ENCODE peak calls at places on chromosomes 16 and 17, in four cellular contexts. K is right lobe of liver, R is fibroblast of mammary gland, W is neural progenitor cell. Q is an unnamed sample.

GRCh38 chr16:57413301-57413730 is 8.7 kb downstream of the CCL17 start:
- DNase-seq in W (no peak), K (no peak), R (no peak), Q (no peak)

GRCh38 chr17:50845260-50846147 is 10.1 kb downstream of the WFIKKN2 start:
- DNase-seq in R (peak), W (no peak), K (no peak), Q (no peak)

GRCh38 chr17:81463506-81463905 is 49.1 kb downstream of the ACTG1 start:
- DNase-seq in K (no peak), W (no peak), R (no peak), Q (no peak)

GRCh38 chr16:53546988-53547391 is 44.0 kb upstream of the AKTIP start:
- DNase-seq in R (peak), W (peak), K (no peak), Q (peak)

GRCh38 chr17:42675984-42676423 is 790 bp downstream of the PLEKHH3 start:
- DNase-seq in W (no peak), K (peak), R (peak), Q (peak)

GRCh38 chr17:29251969-29252866 is 5.6 kb downstream of the CRYBA1 start:
- DNase-seq in K (no peak), R (peak), W (peak), Q (peak)

GRCh38 chr17:68199837-68200688 is 47.8 kb upstream of the AMZ2 start:
- DNase-seq in K (no peak), R (no peak), W (peak), Q (no peak)

GRCh38 chr17:18966831-18967624 is 15.1 kb downstream of the SLC5A10 start:
- DNase-seq in R (peak), W (peak), K (no peak), Q (peak)

GRCh38 chr17:1573932-1574696 is 11.5 kb upstream of the PITPNA start:
- DNase-seq in R (peak), K (peak), W (peak), Q (peak)

GRCh38 chr16:6634151-6634550 is 698.5 kb upstream of the RBFOX1 start:
- DNase-seq in K (no peak), W (no peak), R (no peak), Q (no peak)

GRCh38 chr17:9924735-9925191 is 19.7 kb upstream of the RCVRN start:
- DNase-seq in W (peak), K (no peak), R (peak), Q (peak)

GRCh38 chr17:53516643-53517042 is 306.1 kb upstream of the KIF2B start:
- DNase-seq in K (no peak), R (peak), W (peak), Q (peak)

GRCh38 chr16:11257131-11257938 is 1.3 kb upstream of the SOCS1 start:
- DNase-seq in K (peak), W (peak), R (peak), Q (peak)

DNA sequence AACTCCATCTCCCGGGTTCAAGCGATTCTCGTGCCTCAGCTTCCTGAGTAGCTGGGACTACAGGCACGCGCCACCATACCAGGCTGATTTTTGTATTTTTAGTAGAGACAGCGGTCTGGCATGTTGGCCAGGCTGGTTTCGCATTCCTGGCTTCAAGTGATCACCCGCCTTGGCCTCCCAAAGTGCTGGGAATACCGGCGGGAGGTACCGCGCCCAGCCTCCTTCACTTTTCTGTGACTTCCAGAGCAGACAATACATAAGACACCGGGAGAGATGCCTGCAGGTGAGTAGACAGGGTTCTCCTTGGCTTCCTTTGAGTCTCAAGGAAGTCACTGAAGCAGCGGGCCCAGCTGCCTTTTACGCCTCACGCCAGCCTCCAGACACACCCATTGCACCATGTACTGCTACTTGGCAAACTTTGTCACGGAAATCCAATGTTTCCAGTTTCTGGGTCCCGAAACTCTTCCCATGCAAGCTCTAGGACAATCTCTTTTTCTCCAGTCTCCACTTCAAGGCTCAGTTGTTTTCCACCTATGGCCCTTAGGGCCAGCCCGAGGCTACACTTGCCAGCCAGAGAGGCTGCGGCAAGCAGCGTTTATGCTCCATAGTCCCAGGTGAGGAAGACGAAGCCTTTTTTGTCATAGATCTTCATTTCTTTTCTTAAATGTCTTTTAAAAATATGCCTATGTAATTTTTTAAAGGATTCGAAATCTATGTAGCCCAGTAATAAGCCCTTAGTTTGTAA is 886 bp upstream of the OR1F1 start:
- DNase-seq in W (no peak), R (no peak), K (no peak), Q (no peak)
- H3K4me3 ChIP-seq in W (peak), R (no peak), K (no peak), Q (no peak)

GRCh38 chr16:49181812-49182211 is 99.8 kb downstream of the CBLN1 start:
- DNase-seq in W (peak), K (no peak), R (no peak), Q (no peak)

GRCh38 chr16:49179714-49180330 is 101.8 kb downstream of the CBLN1 start:
- DNase-seq in K (no peak), W (no peak), R (no peak), Q (no peak)

GRCh38 chr16:49189286-49189685 is 92.4 kb downstream of the CBLN1 start:
- DNase-seq in R (no peak), K (no peak), W (no peak), Q (no peak)

DNA sequence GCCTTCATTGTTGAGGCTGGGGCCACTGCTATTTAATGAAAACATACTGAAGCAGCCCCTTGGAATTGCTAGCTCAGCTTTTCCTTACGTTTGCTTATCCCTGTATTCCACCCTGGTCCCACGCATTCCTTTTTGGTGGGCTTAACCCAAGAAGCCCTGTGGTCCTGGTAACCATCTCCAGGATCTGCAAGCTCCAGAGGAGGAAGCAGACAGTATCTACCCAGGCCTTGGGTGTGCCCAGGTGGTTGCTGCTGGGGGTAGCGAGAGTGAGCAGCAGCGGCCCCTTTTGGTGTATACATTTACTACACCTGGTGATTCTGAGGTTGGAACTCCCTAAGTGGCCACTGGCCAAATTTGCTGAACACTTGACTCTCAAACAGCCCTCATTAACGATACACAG is 97.7 kb downstream of the CBLN1 start:
- DNase-seq in R (peak), K (no peak), W (peak), Q (no peak)
- TF ChIP-seq CTCF in R (peak), K (no peak), W (peak), Q (peak)

DNA sequence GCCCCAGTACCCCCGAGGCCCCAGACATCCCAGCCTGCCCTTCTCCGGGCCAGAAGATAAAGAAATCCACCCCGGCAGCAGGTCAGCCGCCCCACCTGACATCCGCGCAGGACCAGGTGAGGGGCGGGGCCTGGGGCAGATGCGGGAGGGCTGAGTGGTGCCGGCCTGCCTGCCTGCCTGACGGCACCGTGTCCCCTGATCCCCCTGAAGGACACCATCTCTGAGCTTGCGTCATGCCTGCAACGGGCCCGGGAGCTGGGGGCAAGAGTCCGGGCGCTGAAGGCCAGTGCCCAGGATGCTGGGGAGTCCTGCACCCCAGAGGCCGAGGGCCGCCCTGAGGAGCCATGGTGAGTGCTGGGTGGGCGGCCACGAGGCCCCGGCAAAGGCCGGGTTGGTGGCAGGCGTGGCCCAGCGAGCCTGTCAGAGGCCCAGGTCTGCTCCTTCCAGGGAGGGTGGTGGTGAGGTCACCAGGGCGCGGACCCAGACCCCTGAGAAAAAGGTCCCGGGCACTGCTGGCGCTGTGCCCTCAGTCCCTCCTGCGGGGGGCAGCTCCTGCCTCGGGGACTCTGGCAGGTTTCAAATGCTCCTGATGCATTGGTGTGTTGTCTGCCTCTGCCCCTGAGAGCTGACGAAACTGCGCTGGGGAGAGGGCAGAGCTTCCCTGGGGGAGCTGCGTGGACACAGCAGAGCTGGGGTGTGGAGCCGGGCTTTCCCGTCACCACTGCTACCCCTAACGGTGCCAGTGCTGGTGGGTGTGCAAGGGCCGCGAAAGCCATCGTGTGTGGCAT is 1.2 kb downstream of the CDT1 start:
- DNase-seq in K (no peak), R (no peak), W (no peak), Q (no peak)
- H3K4me3 ChIP-seq in K (no peak), R (peak), W (peak), Q (peak)

GRCh38 chr17:72560303-72561247 is 439.8 kb downstream of the SOX9 start:
- DNase-seq in K (no peak), R (peak), W (peak), Q (peak)
- TF ChIP-seq CTCF in K (peak), R (peak), W (peak), Q (peak)